ENCODE peak calls at places on chromosomes 7 and 10, in six cellular contexts. One of them, this sample, is unnamed. For H4K20me1, the result is how much of the 10 kb centered on the place peaks cover.

GRCh38 chr7:126185959-126186580 is 1066.7 kb downstream of the GRM8 start:
- DNase-seq in OCI-LY7: no peak
- DNase-seq in GM23248: no peak
- DNase-seq in MM.1S: no peak
- DNase-seq in HepG2: no peak
- DNase-seq in fibroblast of lung: no peak
- DNase-seq in this sample: no peak

GRCh38 chr10:116427671-116428070 is at the start of gene PNLIPRP3:
- DNase-seq in MM.1S: no peak
- DNase-seq in OCI-LY7: no peak
- DNase-seq in GM23248: no peak
- DNase-seq in fibroblast of lung: no peak
- DNase-seq in HepG2: no peak
- DNase-seq in this sample: no peak

GRCh38 chr10:60186315-60187071 is 203.2 kb downstream of the ANK3 start:
- DNase-seq in fibroblast of lung: no peak
- DNase-seq in GM23248: peak
- DNase-seq in OCI-LY7: no peak
- DNase-seq in MM.1S: no peak
- DNase-seq in HepG2: no peak
- DNase-seq in this sample: no peak

GRCh38 chr10:15780353-15781135 is 60.8 kb upstream of the ITGA8 start:
- DNase-seq in GM23248: peak
- DNase-seq in MM.1S: no peak
- DNase-seq in fibroblast of lung: peak
- DNase-seq in HepG2: no peak
- DNase-seq in OCI-LY7: no peak
- DNase-seq in this sample: no peak

GRCh38 chr10:113849140-113849803 is 4.6 kb downstream of the DCLRE1A start:
- DNase-seq in HepG2: no peak
- DNase-seq in fibroblast of lung: no peak
- DNase-seq in OCI-LY7: no peak
- DNase-seq in MM.1S: no peak
- DNase-seq in GM23248: no peak
- DNase-seq in this sample: no peak

GRCh38 chr10:93032105-93032808 is 28.3 kb upstream of the CYP26C1 start:
- DNase-seq in MM.1S: peak
- DNase-seq in fibroblast of lung: no peak
- DNase-seq in GM23248: no peak
- DNase-seq in OCI-LY7: no peak
- DNase-seq in HepG2: peak
- DNase-seq in this sample: no peak

GRCh38 chr10:59905066-59905734 is 1.2 kb downstream of the CCDC6 start:
- DNase-seq in OCI-LY7: peak
- DNase-seq in HepG2: no peak
- DNase-seq in GM23248: peak
- DNase-seq in MM.1S: no peak
- DNase-seq in fibroblast of lung: peak
- DNase-seq in this sample: no peak

GRCh38 chr7:18165176-18165575 is 137.5 kb upstream of the PRPS1L1 start:
- DNase-seq in MM.1S: no peak
- DNase-seq in fibroblast of lung: no peak
- DNase-seq in GM23248: no peak
- DNase-seq in OCI-LY7: no peak
- DNase-seq in HepG2: no peak
- DNase-seq in this sample: peak

DNA sequence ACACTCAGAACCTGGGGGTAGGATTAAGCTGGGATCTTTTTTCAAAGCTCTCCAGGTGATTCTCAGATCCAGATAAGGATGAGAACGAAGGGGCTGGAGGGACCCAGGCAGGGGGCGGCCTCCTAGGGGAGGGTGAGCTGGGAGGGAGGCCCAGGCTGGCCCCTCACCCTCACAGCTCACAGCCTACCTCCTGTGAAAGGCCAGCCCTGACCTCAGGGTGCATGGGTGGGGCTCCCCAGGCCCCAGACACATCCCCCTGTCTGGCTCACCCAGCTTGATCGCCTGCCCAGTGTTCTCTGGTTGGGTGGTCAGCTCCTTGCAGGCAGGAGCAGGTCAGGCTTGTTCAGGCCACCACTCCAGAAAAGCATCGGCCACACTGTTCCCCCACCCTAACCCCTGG is 24.3 kb downstream of the CTBP2 start:
- DNase-seq in GM23248: no peak
- DNase-seq in MM.1S: no peak
- DNase-seq in fibroblast of lung: no peak
- DNase-seq in HepG2: no peak
- DNase-seq in OCI-LY7: no peak
- DNase-seq in this sample: no peak
- H4K20me1 ChIP-seq in GM23248: under half
- H4K20me1 ChIP-seq in MM.1S: under half
- H4K20me1 ChIP-seq in fibroblast of lung: under half
- H4K20me1 ChIP-seq in HepG2: under half
- H4K20me1 ChIP-seq in OCI-LY7: under half
- H4K20me1 ChIP-seq in this sample: half or more

GRCh38 chr7:155753446-155753965 is 58.8 kb downstream of the SHH start:
- DNase-seq in HepG2: no peak
- DNase-seq in GM23248: no peak
- DNase-seq in OCI-LY7: no peak
- DNase-seq in MM.1S: no peak
- DNase-seq in fibroblast of lung: no peak
- DNase-seq in this sample: no peak
- H4K20me1 ChIP-seq in HepG2: under half
- H4K20me1 ChIP-seq in GM23248: under half
- H4K20me1 ChIP-seq in OCI-LY7: half or more
- H4K20me1 ChIP-seq in MM.1S: under half
- H4K20me1 ChIP-seq in fibroblast of lung: under half
- H4K20me1 ChIP-seq in this sample: half or more

GRCh38 chr10:104329754-104330153 is 8.5 kb downstream of the ITPRIP start:
- DNase-seq in fibroblast of lung: peak
- DNase-seq in OCI-LY7: no peak
- DNase-seq in MM.1S: no peak
- DNase-seq in HepG2: no peak
- DNase-seq in GM23248: peak
- DNase-seq in this sample: peak
- H4K20me1 ChIP-seq in fibroblast of lung: under half
- H4K20me1 ChIP-seq in OCI-LY7: under half
- H4K20me1 ChIP-seq in MM.1S: under half
- H4K20me1 ChIP-seq in HepG2: under half
- H4K20me1 ChIP-seq in GM23248: under half
- H4K20me1 ChIP-seq in this sample: under half

GRCh38 chr10:119059557-119059956 is 21.1 kb downstream of the EIF3A start:
- DNase-seq in HepG2: no peak
- DNase-seq in GM23248: no peak
- DNase-seq in OCI-LY7: no peak
- DNase-seq in MM.1S: no peak
- DNase-seq in fibroblast of lung: no peak
- DNase-seq in this sample: no peak
- H4K20me1 ChIP-seq in HepG2: under half
- H4K20me1 ChIP-seq in GM23248: under half
- H4K20me1 ChIP-seq in OCI-LY7: under half
- H4K20me1 ChIP-seq in MM.1S: under half
- H4K20me1 ChIP-seq in fibroblast of lung: under half
- H4K20me1 ChIP-seq in this sample: under half

This sample was measured in osteoblast.